ENCODE peak calls at places on chromosomes 4 and X, in four cellular contexts. L is PC-9, S is heart left ventricle, A is tibial artery. K is an unnamed sample.

GRCh38 chr4:183261953-183262775 is 57.9 kb downstream of the CLDN22 start:
- DNase-seq in L (peak; percentile 43), S (peak; percentile 77), A (peak; percentile 86), K (peak; percentile 62)

GRCh38 chr4:155966171-155966570 is 12.5 kb upstream of the CTSO start:
- DNase-seq in L (no peak), S (no peak), A (no peak), K (no peak)

GRCh38 chr4:3229328-3229727 is 19.6 kb upstream of the MSANTD1 start:
- DNase-seq in L (no peak), S (no peak), A (no peak), K (no peak)

GRCh38 chr4:152310223-152310622 is 225.7 kb downstream of the FBXW7 start:
- DNase-seq in L (peak; percentile 86), S (no peak), A (no peak), K (peak; percentile 34)

GRCh38 chr4:118941149-118941548 is 52.5 kb downstream of the SYNPO2 start:
- DNase-seq in L (no peak), S (peak; percentile 39), A (peak; percentile 78), K (no peak)

GRCh38 chr4:103306870-103307345 is 108.8 kb upstream of the CENPE start:
- DNase-seq in L (no peak), S (peak; percentile 40), A (no peak), K (no peak)

GRCh38 chr4:7546809-7547367 is 112.2 kb upstream of the PSAPL1 start:
- DNase-seq in L (no peak), S (no peak), A (no peak), K (peak; percentile 13)

GRCh38 chr4:54840992-54841768 is 183.4 kb downstream of the KIT start:
- DNase-seq in L (no peak), S (peak; percentile 37), A (no peak), K (no peak)

GRCh38 chrX:71911023-71911730 is 532 bp downstream of the NHSL2 start:
- DNase-seq in L (no peak), S (peak; percentile 30), A (no peak), K (no peak)

GRCh38 chrX:53481816-53482485 is 47.8 kb upstream of the HSD17B10 start:
- DNase-seq in L (no peak), S (no peak), A (peak; percentile 51), K (peak; percentile 21)

GRCh38 chr4:1381944-1382541 is 24.2 kb downstream of the NKX1-1 start:
- DNase-seq in L (no peak), S (peak; percentile 16), A (no peak), K (no peak)

GRCh38 chr4:2798399-2799301 is 5.8 kb downstream of the SH3BP2 start:
- DNase-seq in L (peak; percentile 98), S (peak; percentile 87), A (peak; percentile 74), K (no peak)

GRCh38 chrX:134158821-134159512 is 78.0 kb upstream of the CCDC160 start:
- DNase-seq in L (no peak), S (no peak), A (no peak), K (no peak)

GRCh38 chrX:154525606-154526490 is 9.8 kb upstream of the FAM3A start:
- DNase-seq in L (peak; percentile 62), S (no peak), A (no peak), K (no peak)

GRCh38 chr4:68147079-68147478 is 17.4 kb upstream of the TMPRSS11F start:
- DNase-seq in L (no peak), S (no peak), A (no peak), K (no peak)

GRCh38 chrX:111110098-111110775 is 14.2 kb downstream of the PAK3 start:
- DNase-seq in L (no peak), S (no peak), A (no peak), K (no peak)

GRCh38 chr4:159764343-159764952 is 661.6 kb downstream of the RAPGEF2 start:
- DNase-seq in L (no peak), S (no peak), A (no peak), K (no peak)

GRCh38 chrX:68112321-68112720 is 321.0 kb downstream of the OPHN1 start:
- DNase-seq in L (no peak), S (no peak), A (no peak), K (no peak)

GRCh38 chrX:46860536-46860935 is 23.7 kb downstream of the RP2 start:
- DNase-seq in L (no peak), S (no peak), A (no peak), K (no peak)

GRCh38 chrX:5976332-5976731 is 252.3 kb downstream of the NLGN4X start:
- DNase-seq in L (no peak), S (no peak), A (no peak), K (no peak)

GRCh38 chr4:139535228-139535851 is 20.7 kb downstream of the SETD7 start:
- DNase-seq in L (no peak), S (no peak), A (no peak), K (no peak)

GRCh38 chr4:102627831-102628523 is 126.8 kb downstream of the NFKB1 start:
- DNase-seq in L (peak; percentile 85), S (no peak), A (no peak), K (peak; percentile 2)

GRCh38 chr4:165384608-165385007 is 5.8 kb downstream of the CPE start:
- DNase-seq in L (no peak), S (no peak), A (no peak), K (no peak)

GRCh38 chr4:116926631-116927295 is 158.6 kb downstream of the TRAM1L1 start:
- DNase-seq in L (no peak), S (no peak), A (no peak), K (no peak)

GRCh38 chr4:52095374-52095773 is 44.3 kb downstream of the SPATA18 start:
- DNase-seq in L (no peak), S (no peak), A (no peak), K (no peak)

GRCh38 chr4:183405371-183405770 is 39.1 kb upstream of the CDKN2AIP start:
- DNase-seq in L (no peak), S (no peak), A (no peak), K (no peak)

GRCh38 chr4:152992027-152992426 is 55.9 kb downstream of the FHDC1 start:
- DNase-seq in L (peak; percentile 77), S (no peak), A (no peak), K (no peak)

GRCh38 chr4:43456383-43456782 is 563.9 kb downstream of the GRXCR1 start:
- DNase-seq in L (no peak), S (no peak), A (no peak), K (peak; percentile 50)

GRCh38 chrX:155949098-155949497 is 48.4 kb upstream of the IL9R start:
- DNase-seq in L (no peak), S (no peak), A (no peak), K (no peak)

GRCh38 chr4:39963656-39964055 is 14.1 kb downstream of the PDS5A start:
- DNase-seq in L (no peak), S (no peak), A (no peak), K (no peak)

GRCh38 chrX:119391279-119391678 is 7.9 kb upstream of the SLC25A43 start:
- DNase-seq in L (no peak), S (no peak), A (no peak), K (no peak)

DNA sequence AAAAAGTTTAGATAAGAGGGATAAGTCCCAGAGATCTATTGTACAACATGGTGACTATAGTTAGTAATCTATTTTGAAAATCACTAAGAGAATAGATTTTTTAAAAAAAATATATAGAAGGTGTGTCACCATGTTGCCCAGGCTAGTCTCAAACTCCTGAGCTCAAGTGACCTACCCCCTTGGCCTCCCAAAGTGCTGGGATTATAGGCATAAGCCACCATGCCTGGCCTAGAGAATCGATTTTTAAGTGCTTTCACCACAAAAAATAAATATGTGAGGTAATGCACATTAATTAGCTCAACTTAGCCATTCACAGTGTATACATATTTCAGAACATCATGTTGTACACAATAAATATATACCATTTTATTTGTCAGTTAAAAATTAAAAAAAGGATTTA is 56.7 kb upstream of the TBC1D9 start:
- DNase-seq in L (no peak), S (no peak), A (no peak), K (no peak)
- H3K27ac ChIP-seq in L (no peak overlapping the region), S (no peak overlapping the region), A (no peak overlapping the region), K (no peak overlapping the region)

GRCh38 chr4:25078523-25078922 is 47.8 kb upstream of the LGI2 start:
- DNase-seq in L (no peak), S (no peak), A (no peak), K (no peak)
- H3K4me3 ChIP-seq in L (no peak overlapping the region), S (no peak overlapping the region), A (no peak overlapping the region), K (no peak overlapping the region)

GRCh38 chrX:49880668-49881067 is 1.4 kb downstream of the USP27X start:
- DNase-seq in L (no peak), S (no peak), A (no peak), K (no peak)

GRCh38 chrX:49879656-49880277 is 483 bp downstream of the USP27X start:
- DNase-seq in L (no peak), S (no peak), A (no peak), K (no peak)

GRCh38 chrX:49878128-49878833 is 1.0 kb upstream of the USP27X start:
- DNase-seq in L (no peak), S (no peak), A (no peak), K (no peak)

GRCh38 chrX:49877397-49878101 is 1.7 kb upstream of the USP27X start:
- DNase-seq in L (no peak), S (no peak), A (no peak), K (no peak)

DNA sequence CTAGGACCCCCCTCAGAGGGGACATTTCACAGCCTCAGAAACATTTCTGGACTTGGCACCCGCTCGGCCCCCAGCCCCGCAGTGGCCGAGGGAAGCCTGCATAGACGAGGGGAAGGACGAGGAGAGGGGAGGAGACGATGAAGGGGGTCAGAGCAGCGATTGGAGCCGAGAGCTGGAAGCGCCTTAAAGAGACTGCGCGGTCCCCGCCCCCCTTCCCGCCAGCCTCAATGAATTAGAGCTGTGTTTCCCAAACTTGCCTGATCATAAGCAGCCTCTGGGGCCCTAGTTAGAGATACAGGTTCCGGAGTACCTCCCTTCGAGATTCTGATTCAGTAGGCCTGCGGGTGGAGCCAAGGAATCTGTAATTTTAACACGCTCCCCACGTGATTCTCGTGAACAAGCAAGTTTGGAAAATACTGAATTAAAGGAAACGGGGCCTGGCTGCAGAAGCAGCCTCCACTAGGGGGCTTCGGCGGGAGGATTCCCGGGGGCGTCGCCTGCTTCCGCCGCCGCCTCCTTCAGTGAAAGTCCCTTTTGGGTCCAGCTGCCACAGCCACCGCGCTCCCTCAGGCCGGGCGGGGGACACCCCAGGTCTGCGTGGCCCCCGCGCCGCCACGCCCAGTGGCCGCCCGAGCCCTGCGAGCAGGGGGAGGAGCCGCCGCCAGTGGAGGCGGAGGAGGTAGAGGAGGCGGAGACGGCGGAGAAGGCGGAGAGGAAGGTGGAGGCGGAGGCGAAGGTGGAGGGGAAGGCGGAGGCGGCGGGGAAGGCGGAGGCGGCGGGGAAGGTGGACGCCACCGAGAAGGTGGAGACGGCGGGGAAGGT is at the start of gene USP27X:
- DNase-seq in L (peak; percentile 38), S (peak; percentile 82), A (peak; percentile 76), K (peak; percentile 45)
- TF ChIP-seq CTCF in L (peak; percentile 52), S (peak; percentile 27), A (peak; percentile 57), K (peak; percentile 66)

GRCh38 chr4:82284858-82285805 is 88.7 kb downstream of the HNRNPD start:
- DNase-seq in L (peak; percentile 93), S (peak; percentile 99), A (peak; percentile 99), K (peak; percentile 94)
- H3K27ac ChIP-seq in L (no peak overlapping the region), S (peak overlapping the region; percentile 67), A (peak overlapping the region; percentile 46), K (peak overlapping the region; percentile 11)